ENCODE peak calls at places on chromosomes 4 and X, in eight cellular contexts. C is ELR; G is CMK; Y is Calu3; X is testis; H is ovary; T is NCI-H345; N is naive thymus-derived CD8-positive, alpha-beta T cell. B is an unnamed sample.

GRCh38 chrX:69424161-69424560 is 80.0 kb upstream of the NALF2 start:
- DNase-seq in H (no peak), T (no peak), Y (peak; percentile 1), C (peak; percentile 22), X (no peak), G (no peak), N (no peak), B (peak; percentile 8)

GRCh38 chr4:14767142-14767541 is 235.1 kb upstream of the CPEB2 start:
- DNase-seq in X (no peak), C (no peak), N (no peak), T (no peak), G (no peak), H (no peak), Y (no peak), B (peak; percentile 27)

GRCh38 chr4:8010618-8011017 is 71.0 kb upstream of the AFAP1 start:
- DNase-seq in Y (no peak), N (no peak), X (peak; percentile 30), G (no peak), T (peak; percentile 94), C (no peak), H (peak; percentile 53), B (no peak)

GRCh38 chrX:153688534-153688899 is 791 bp downstream of the SLC6A8 start:
- DNase-seq in C (no peak), N (no peak), T (no peak), X (no peak), Y (no peak), H (no peak), G (no peak), B (no peak)

GRCh38 chr4:139014391-139015268 is 951 bp upstream of the NOCT start:
- DNase-seq in Y (peak; percentile 41), C (peak; percentile 95), X (no peak), G (no peak), N (no peak), H (no peak), T (peak; percentile 17), B (peak; percentile 94)

GRCh38 chr4:22607382-22607781 is 85.4 kb upstream of the GBA3 start:
- DNase-seq in X (peak; percentile 60), Y (peak; percentile 66), H (peak; percentile 22), C (peak; percentile 56), N (peak; percentile 66), T (peak; percentile 17), G (peak; percentile 44), B (peak; percentile 56)

GRCh38 chr4:180635276-180635675 is 1607.9 kb upstream of the TENM3 start:
- DNase-seq in Y (peak; percentile 6), T (no peak), X (no peak), C (peak; percentile 56), H (no peak), N (no peak), G (no peak), B (no peak)

GRCh38 chr4:85459736-85460135 is 15.2 kb upstream of the ARHGAP24 start:
- DNase-seq in C (no peak), G (no peak), T (no peak), X (no peak), H (no peak), Y (no peak), N (no peak), B (no peak)

GRCh38 chr4:152724494-152724893 is 44.7 kb upstream of the TMEM154 start:
- DNase-seq in T (no peak), G (no peak), Y (no peak), C (no peak), H (no peak), X (no peak), N (no peak), B (no peak)

GRCh38 chr4:122798101-122798500 is 28.5 kb upstream of the FGF2 start:
- DNase-seq in H (peak; percentile 33), N (no peak), C (peak; percentile 73), X (peak; percentile 56), G (peak; percentile 21), Y (peak; percentile 16), T (peak; percentile 63), B (peak; percentile 70)

GRCh38 chrX:9338986-9339385 is 125.9 kb upstream of the TBL1X start:
- DNase-seq in T (no peak), Y (no peak), X (no peak), C (no peak), H (no peak), N (no peak), G (no peak), B (no peak)

GRCh38 chr4:110615366-110616161 is 7.3 kb downstream of the PITX2 start:
- DNase-seq in Y (no peak), G (no peak), C (no peak), T (no peak), H (no peak), N (no peak), X (no peak), B (peak; percentile 95)

GRCh38 chr4:82500830-82501229 is 61.0 kb downstream of the TMEM150C start:
- DNase-seq in G (no peak), N (no peak), T (peak; percentile 88), C (no peak), H (no peak), Y (no peak), X (no peak), B (no peak)

GRCh38 chr4:2932951-2933565 is 30.1 kb downstream of the NOP14 start:
- DNase-seq in T (no peak), C (no peak), N (no peak), G (no peak), X (no peak), Y (no peak), H (no peak), B (no peak)

GRCh38 chr4:52837716-52838558 is 24.2 kb upstream of the RASL11B start:
- DNase-seq in Y (peak; percentile 41), T (no peak), X (no peak), G (no peak), C (peak; percentile 80), H (no peak), N (no peak), B (peak; percentile 93)

B was measured in mesendoderm.